ENCODE peak calls at places on chromosomes 7 and 10, in ten cellular contexts. O is naive thymus-derived CD4-positive, alpha-beta T cell; A is AG04449; T is RCC 7860; Q is CD4-positive, alpha-beta T cell; Y is renal cortical epithelial cell; C is stimulated activated CD8-positive, alpha-beta memory T cell treated with anti-CD3 and anti-CD28 coated beads, Interleukin-15, amount 100 ng/mL, for 48 hours; E is HuH-7.5; U is PC-9; B is naive thymus-derived CD8-positive, alpha-beta T cell. I is an unnamed sample.

GRCh38 chr10:11462071-11462470 is 149.4 kb downstream of the USP6NL start:
- DNase-seq in O (no peak), A (no peak), T (no peak), Q (no peak), Y (no peak), C (no peak), E (no peak), U (no peak), B (no peak), I (no peak)

GRCh38 chr10:88913803-88914202 is 33.8 kb downstream of the STAMBPL1 start:
- DNase-seq in O (no peak), A (no peak), T (no peak), Q (no peak), Y (no peak), C (no peak), E (no peak), U (no peak), B (no peak), I (no peak)

GRCh38 chr10:37703833-37704382 is 153.5 kb downstream of the ZNF248 start:
- DNase-seq in O (no peak), A (no peak), T (no peak), Q (no peak), Y (no peak), C (no peak), E (no peak), U (no peak), B (no peak), I (no peak)

GRCh38 chr10:97067716-97068391 is 117.9 kb downstream of the SLIT1 start:
- DNase-seq in O (no peak), A (no peak), T (no peak), Q (no peak), Y (no peak), C (no peak), E (no peak), U (no peak), B (no peak), I (no peak)

GRCh38 chr7:101168412-101169049 is 3.2 kb upstream of the VGF start:
- DNase-seq in O (no peak), A (no peak), T (no peak), Q (no peak), Y (no peak), C (no peak), E (no peak), U (no peak), B (no peak), I (no peak)

GRCh38 chr10:20858292-20859124 is 38.6 kb downstream of the NEBL start:
- DNase-seq in O (no peak), A (no peak), T (peak; percentile 45), Q (no peak), Y (peak; percentile 43), C (no peak), E (no peak), U (peak; percentile 55), B (peak; percentile 13), I (no peak)

GRCh38 chr7:11185179-11185578 is 211.5 kb downstream of the PHF14 start:
- DNase-seq in O (no peak), A (no peak), T (no peak), Q (no peak), Y (no peak), C (no peak), E (no peak), U (no peak), B (no peak), I (no peak)

GRCh38 chr7:36673703-36674102 is 50.6 kb downstream of the AOAH start:
- DNase-seq in O (no peak), A (no peak), T (no peak), Q (no peak), Y (no peak), C (no peak), E (no peak), U (no peak), B (no peak), I (no peak)

GRCh38 chr7:1503816-1504775 is at the start of gene INTS1:
- DNase-seq in O (peak; percentile 88), A (peak; percentile 16), T (peak; percentile 75), Q (peak; percentile 87), Y (peak; percentile 68), C (peak; percentile 83), E (peak; percentile 99), U (peak; percentile 90), B (peak; percentile 85), I (peak; percentile 95)

GRCh38 chr7:50068026-50068425 is 25.0 kb downstream of the ZPBP start:
- DNase-seq in O (peak; percentile 44), A (no peak), T (no peak), Q (no peak), Y (peak; percentile 74), C (no peak), E (no peak), U (no peak), B (peak; percentile 11), I (no peak)

GRCh38 chr10:96255569-96256335 is 15.6 kb downstream of the BLNK start:
- DNase-seq in O (no peak), A (no peak), T (no peak), Q (no peak), Y (no peak), C (no peak), E (no peak), U (no peak), B (no peak), I (no peak)

GRCh38 chr10:60573342-60573741 is 183.7 kb upstream of the ANK3 start:
- DNase-seq in O (no peak), A (no peak), T (peak; percentile 13), Q (no peak), Y (peak; percentile 82), C (peak; percentile 43), E (no peak), U (no peak), B (no peak), I (no peak)

GRCh38 chr7:99918959-99919813 is at the start of gene TRIM4:
- DNase-seq in O (peak; percentile 89), A (peak; percentile 60), T (peak; percentile 79), Q (peak; percentile 86), Y (peak; percentile 79), C (peak; percentile 91), E (peak; percentile 93), U (peak; percentile 79), B (peak; percentile 85), I (peak; percentile 93)